ENCODE peak calls at places on chromosome 9, in five cellular contexts. A is CD8-positive, alpha-beta T cell; D is SK-N-SH; T is GM23338; B is left ventricle myocardium inferior. X is an unnamed sample. For H3K4me1 and H3K36me3, the result is how much of the 10 kb centered on the place peaks cover.

GRCh38 chr9:115369322-115369957 is 251.5 kb upstream of the TNC start:
- DNase-seq in T (no peak), B (peak), A (no peak), D (peak), X (no peak)

GRCh38 chr9:103397868-103398600 is 402.9 kb downstream of the CYLC2 start:
- DNase-seq in T (peak), A (no peak), B (no peak), D (peak), X (no peak)

GRCh38 chr9:121741198-121741918 is 89.9 kb downstream of the DAB2IP start:
- DNase-seq in A (no peak), T (peak), D (no peak), B (no peak), X (no peak)

GRCh38 chr9:113993838-113994540 is 84.1 kb downstream of the AMBP start:
- DNase-seq in D (peak), B (peak), T (no peak), A (no peak), X (peak)

GRCh38 chr9:23821400-23822181 is 4.4 kb downstream of the ELAVL2 start:
- DNase-seq in A (no peak), T (peak), D (peak), B (no peak), X (no peak)

GRCh38 chr9:127700594-127701255 is 6.1 kb upstream of the CFAP157 start:
- DNase-seq in D (no peak), A (no peak), T (no peak), B (no peak), X (no peak)

GRCh38 chr9:69469136-69469535 is 144.1 kb downstream of the ENTREP1 start:
- DNase-seq in A (no peak), D (no peak), T (no peak), B (no peak), X (no peak)

GRCh38 chr9:109256381-109256780 is 64.5 kb downstream of the EPB41L4B start:
- DNase-seq in B (no peak), D (no peak), A (no peak), T (no peak), X (no peak)

GRCh38 chr9:35116898-35117551 is 1.4 kb upstream of the ATOSB start:
- DNase-seq in B (peak), T (peak), A (peak), D (peak), X (peak)

GRCh38 chr9:109095321-109095720 is 24.4 kb downstream of the TMEM245 start:
- DNase-seq in A (no peak), D (no peak), B (no peak), T (no peak), X (no peak)

GRCh38 chr9:94919376-94920098 is 193.0 kb downstream of the AOPEP start:
- DNase-seq in D (no peak), A (no peak), B (no peak), T (no peak), X (no peak)

GRCh38 chr9:14307989-14308750 is 5.8 kb downstream of the NFIB start:
- DNase-seq in A (no peak), D (no peak), T (no peak), B (no peak), X (no peak)

GRCh38 chr9:83430681-83431080 is 107.5 kb downstream of the FRMD3 start:
- DNase-seq in T (no peak), A (no peak), B (no peak), D (no peak), X (no peak)

GRCh38 chr9:78866228-78867132 is 569.6 kb downstream of the PSAT1 start:
- DNase-seq in D (no peak), B (no peak), A (no peak), T (no peak), X (no peak)

GRCh38 chr9:93461810-93462209 is 8.4 kb upstream of the FAM120AOS start:
- DNase-seq in A (no peak), T (no peak), D (no peak), B (no peak), X (no peak)

GRCh38 chr9:93459432-93459847 is 6.1 kb upstream of the FAM120AOS start:
- DNase-seq in T (no peak), B (no peak), D (no peak), A (no peak), X (no peak)

GRCh38 chr9:93461414-93461743 is 8.0 kb upstream of the FAM120AOS start:
- DNase-seq in B (no peak), D (no peak), A (no peak), T (no peak), X (no peak)

GRCh38 chr9:93458702-93459101 is 5.3 kb upstream of the FAM120AOS start:
- DNase-seq in T (no peak), A (no peak), D (no peak), B (no peak), X (no peak)

GRCh38 chr9:93460689-93461413 is 7.5 kb upstream of the FAM120AOS start:
- DNase-seq in B (no peak), D (no peak), T (no peak), A (no peak), X (no peak)
- H3K4me1 ChIP-seq in B (half or more), D (under half), T (half or more), A (under half), X (under half)

GRCh38 chr9:129823934-129824601 is at the start of gene TOR1A:
- DNase-seq in A (peak), B (peak), D (peak), T (peak), X (peak)
- H3K36me3 ChIP-seq in A (under half), B (half or more), D (half or more), T (under half), X (under half)

GRCh38 chr9:112809351-112809848 is 58.8 kb downstream of the SNX30 start:
- DNase-seq in A (no peak), T (no peak), D (no peak), B (no peak), X (peak)
- H3K4me1 ChIP-seq in A (under half), T (under half), D (under half), B (under half), X (under half)

DNA sequence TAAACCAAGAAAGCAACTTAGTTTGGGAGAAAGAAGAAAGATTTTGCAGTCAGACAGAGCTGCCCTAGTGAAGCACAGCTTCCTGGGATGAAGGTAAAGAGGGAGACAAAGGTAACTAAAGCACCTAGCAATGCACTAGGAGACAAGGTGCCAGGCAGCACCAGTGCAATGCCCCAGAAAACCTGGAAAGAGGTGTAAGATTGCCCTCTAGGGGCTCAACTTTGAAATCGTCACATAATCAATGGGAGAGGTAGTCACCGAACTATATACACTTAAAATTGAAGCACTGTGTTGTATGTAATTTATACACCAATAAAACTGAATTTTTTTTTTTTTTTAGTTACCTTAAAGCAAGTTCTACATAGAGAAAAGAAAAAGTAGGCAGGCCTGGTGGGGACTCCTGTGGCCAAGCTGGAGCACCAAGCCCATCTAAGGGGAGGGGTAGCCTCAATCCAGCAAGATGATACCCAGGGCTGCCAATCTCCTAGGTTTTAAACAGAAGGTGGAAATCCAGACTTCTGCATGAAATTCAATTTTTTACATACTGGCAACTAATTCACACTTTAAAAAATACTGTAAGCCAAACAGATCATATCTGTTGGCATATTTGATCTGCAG is 48.2 kb downstream of the CDK5RAP2 start:
- DNase-seq in T (peak), D (peak), B (no peak), A (no peak), X (no peak)
- H3K36me3 ChIP-seq in T (half or more), D (under half), B (half or more), A (half or more), X (half or more)

X was measured in Peyer's patch.